ENCODE peak calls at places on chromosomes 13 and 19, in ten cellular contexts. One of them, this sample, is unnamed.

GRCh38 chr13:35857769-35858168 is 273.4 kb downstream of the DCLK1 start:
- DNase-seq in omental fat pad: no peak
- DNase-seq in NCI-H2227 treated with DMSO at 0.1 percent for 48 hours: peak; percentile 17
- DNase-seq in HS-5: no peak
- DNase-seq in stimulated activated CD4-positive, alpha-beta T cell treated with anti-CD3 and anti-CD28 coated beads, Interleukin-15, amount 100 ng/mL, for 1 hour: no peak
- DNase-seq in stromal cell of bone marrow: no peak
- DNase-seq in hepatic stellate cell: no peak
- DNase-seq in T-cell: no peak
- DNase-seq in EL: peak; percentile 66
- DNase-seq in astrocyte of the spinal cord: peak; percentile 40
- DNase-seq in this sample: no peak

GRCh38 chr19:4390862-4391693 is 9.3 kb downstream of the SH3GL1 start:
- DNase-seq in omental fat pad: no peak
- DNase-seq in NCI-H2227 treated with DMSO at 0.1 percent for 48 hours: no peak
- DNase-seq in HS-5: no peak
- DNase-seq in stimulated activated CD4-positive, alpha-beta T cell treated with anti-CD3 and anti-CD28 coated beads, Interleukin-15, amount 100 ng/mL, for 1 hour: no peak
- DNase-seq in stromal cell of bone marrow: no peak
- DNase-seq in hepatic stellate cell: no peak
- DNase-seq in T-cell: no peak
- DNase-seq in EL: peak; percentile 29
- DNase-seq in astrocyte of the spinal cord: no peak
- DNase-seq in this sample: no peak

GRCh38 chr13:102484329-102484728 is 82.5 kb upstream of the FGF14 start:
- DNase-seq in omental fat pad: no peak
- DNase-seq in NCI-H2227 treated with DMSO at 0.1 percent for 48 hours: no peak
- DNase-seq in HS-5: no peak
- DNase-seq in stimulated activated CD4-positive, alpha-beta T cell treated with anti-CD3 and anti-CD28 coated beads, Interleukin-15, amount 100 ng/mL, for 1 hour: no peak
- DNase-seq in stromal cell of bone marrow: peak; percentile 1
- DNase-seq in hepatic stellate cell: no peak
- DNase-seq in T-cell: no peak
- DNase-seq in EL: peak; percentile 1
- DNase-seq in astrocyte of the spinal cord: peak; percentile 12
- DNase-seq in this sample: no peak

GRCh38 chr19:23991170-23991569 is 76.5 kb downstream of the ZNF726 start:
- DNase-seq in omental fat pad: no peak
- DNase-seq in NCI-H2227 treated with DMSO at 0.1 percent for 48 hours: no peak
- DNase-seq in HS-5: no peak
- DNase-seq in stimulated activated CD4-positive, alpha-beta T cell treated with anti-CD3 and anti-CD28 coated beads, Interleukin-15, amount 100 ng/mL, for 1 hour: no peak
- DNase-seq in stromal cell of bone marrow: no peak
- DNase-seq in hepatic stellate cell: no peak
- DNase-seq in T-cell: no peak
- DNase-seq in EL: no peak
- DNase-seq in astrocyte of the spinal cord: no peak
- DNase-seq in this sample: no peak

GRCh38 chr19:30385666-30386065 is 13.5 kb downstream of the ZNF536 start:
- DNase-seq in omental fat pad: no peak
- DNase-seq in NCI-H2227 treated with DMSO at 0.1 percent for 48 hours: no peak
- DNase-seq in HS-5: no peak
- DNase-seq in stimulated activated CD4-positive, alpha-beta T cell treated with anti-CD3 and anti-CD28 coated beads, Interleukin-15, amount 100 ng/mL, for 1 hour: no peak
- DNase-seq in stromal cell of bone marrow: no peak
- DNase-seq in hepatic stellate cell: no peak
- DNase-seq in T-cell: no peak
- DNase-seq in EL: no peak
- DNase-seq in astrocyte of the spinal cord: no peak
- DNase-seq in this sample: no peak

GRCh38 chr19:35986111-35986510 is 8.9 kb upstream of the SDHAF1 start:
- DNase-seq in omental fat pad: no peak
- DNase-seq in NCI-H2227 treated with DMSO at 0.1 percent for 48 hours: no peak
- DNase-seq in HS-5: no peak
- DNase-seq in stimulated activated CD4-positive, alpha-beta T cell treated with anti-CD3 and anti-CD28 coated beads, Interleukin-15, amount 100 ng/mL, for 1 hour: no peak
- DNase-seq in stromal cell of bone marrow: no peak
- DNase-seq in hepatic stellate cell: no peak
- DNase-seq in T-cell: no peak
- DNase-seq in EL: no peak
- DNase-seq in astrocyte of the spinal cord: no peak
- DNase-seq in this sample: no peak

GRCh38 chr19:6556480-6556879 is 25.7 kb downstream of the TNFSF9 start:
- DNase-seq in omental fat pad: no peak
- DNase-seq in NCI-H2227 treated with DMSO at 0.1 percent for 48 hours: no peak
- DNase-seq in HS-5: no peak
- DNase-seq in stimulated activated CD4-positive, alpha-beta T cell treated with anti-CD3 and anti-CD28 coated beads, Interleukin-15, amount 100 ng/mL, for 1 hour: no peak
- DNase-seq in stromal cell of bone marrow: peak; percentile 65
- DNase-seq in hepatic stellate cell: no peak
- DNase-seq in T-cell: no peak
- DNase-seq in EL: peak; percentile 31
- DNase-seq in astrocyte of the spinal cord: no peak
- DNase-seq in this sample: no peak

GRCh38 chr13:112702341-112702982 is 12.6 kb downstream of the ATP11A start:
- DNase-seq in omental fat pad: no peak
- DNase-seq in NCI-H2227 treated with DMSO at 0.1 percent for 48 hours: no peak
- DNase-seq in HS-5: no peak
- DNase-seq in stimulated activated CD4-positive, alpha-beta T cell treated with anti-CD3 and anti-CD28 coated beads, Interleukin-15, amount 100 ng/mL, for 1 hour: no peak
- DNase-seq in stromal cell of bone marrow: no peak
- DNase-seq in hepatic stellate cell: no peak
- DNase-seq in T-cell: no peak
- DNase-seq in EL: no peak
- DNase-seq in astrocyte of the spinal cord: no peak
- DNase-seq in this sample: no peak